ENCODE peak calls at places on chromosome 20, in ten cellular contexts. V is transverse colon, E is A549, H is sigmoid colon, Q is stomach, I is HepG2, B is upper lobe of left lung, R is H1, F is tibial nerve, X is suprapubic skin. O is an unnamed sample. For H3K4me1, the result is how much of the 10 kb centered on the place peaks cover.

GRCh38 chr20:48676795-48677447 is 150.9 kb downstream of the PREX1 start:
- DNase-seq in V (no peak), E (no peak), H (no peak), Q (no peak), I (no peak), B (no peak), R (no peak), F (no peak), X (no peak), O (no peak)

GRCh38 chr20:53445276-53445675 is 148.4 kb downstream of the ZNF217 start:
- DNase-seq in V (no peak), E (no peak), H (no peak), Q (no peak), I (no peak), B (no peak), R (no peak), F (no peak), X (no peak), O (no peak)

GRCh38 chr20:19260412-19261090 is 48.1 kb downstream of the SLC24A3 start:
- DNase-seq in V (no peak), E (no peak), H (no peak), Q (no peak), I (no peak), B (no peak), R (no peak), F (no peak), X (no peak), O (no peak)

GRCh38 chr20:8152183-8152582 is 20.1 kb downstream of the PLCB1 start:
- DNase-seq in V (no peak), E (no peak), H (no peak), Q (no peak), I (no peak), B (no peak), R (no peak), F (no peak), X (no peak), O (no peak)

GRCh38 chr20:13212750-13213149 is 8.3 kb upstream of the ISM1 start:
- DNase-seq in V (no peak), E (no peak), H (no peak), Q (no peak), I (no peak), B (no peak), R (no peak), F (no peak), X (no peak), O (no peak)

GRCh38 chr20:56755201-56755600 is 126.1 kb downstream of the TFAP2C start:
- DNase-seq in V (no peak), E (no peak), H (no peak), Q (no peak), I (no peak), B (no peak), R (no peak), F (no peak), X (no peak), O (no peak)

GRCh38 chr20:4781211-4781610 is 59.5 kb downstream of the PRND start:
- DNase-seq in V (no peak), E (no peak), H (no peak), Q (no peak), I (no peak), B (no peak), R (no peak), F (no peak), X (no peak), O (no peak)

GRCh38 chr20:41697861-41698559 is 79.8 kb upstream of the CHD6 start:
- DNase-seq in V (no peak), E (peak), H (no peak), Q (no peak), I (peak), B (no peak), R (no peak), F (no peak), X (no peak), O (no peak)

GRCh38 chr20:45630366-45630765 is 718 bp downstream of the WFDC9 start:
- DNase-seq in V (no peak), E (no peak), H (no peak), Q (no peak), I (no peak), B (no peak), R (no peak), F (no peak), X (no peak), O (no peak)

GRCh38 chr20:53899351-53900167 is 170.8 kb downstream of the BCAS1 start:
- DNase-seq in V (peak), E (peak), H (no peak), Q (peak), I (no peak), B (peak), R (no peak), F (no peak), X (peak), O (no peak)

GRCh38 chr20:8811801-8812594 is 256.9 kb upstream of the PLCB4 start:
- DNase-seq in V (no peak), E (no peak), H (no peak), Q (no peak), I (no peak), B (no peak), R (peak), F (no peak), X (no peak), O (no peak)

GRCh38 chr20:54067606-54068174 is 2.7 kb downstream of the BCAS1 start:
- DNase-seq in V (peak), E (peak), H (no peak), Q (peak), I (peak), B (peak), R (no peak), F (no peak), X (no peak), O (no peak)

GRCh38 chr20:59020938-59021551 is 1.8 kb downstream of the TUBB1 start:
- DNase-seq in V (no peak), E (no peak), H (no peak), Q (no peak), I (no peak), B (no peak), R (no peak), F (no peak), X (no peak), O (no peak)
- TF ChIP-seq CTCF in V (no peak), E (no peak), H (no peak), Q (no peak), I (no peak), B (no peak), R (no peak), F (no peak), X (no peak), O (no peak)

DNA sequence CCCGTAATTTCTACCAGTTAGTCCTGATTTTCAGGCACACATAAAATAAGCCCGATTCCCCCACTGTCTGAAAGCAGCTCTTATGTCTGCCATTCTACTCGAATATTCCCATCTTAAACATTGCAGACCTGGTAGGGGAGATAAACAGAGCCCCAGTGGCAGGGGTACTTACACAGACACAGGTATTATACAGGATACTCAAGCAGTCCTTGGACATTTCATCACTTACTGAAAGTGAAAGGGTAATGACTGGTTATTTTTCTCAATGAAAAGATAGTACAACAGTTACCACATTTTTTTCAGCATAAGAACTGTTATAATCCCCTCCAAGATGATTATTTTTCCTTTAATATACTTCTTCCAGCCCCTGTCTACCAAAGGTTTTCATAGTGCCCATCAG is 37.8 kb downstream of the TRPC4AP start:
- DNase-seq in V (no peak), E (no peak), H (no peak), Q (no peak), I (no peak), B (no peak), R (no peak), F (no peak), X (no peak), O (no peak)
- TF ChIP-seq EP300 in V (no peak), E (no peak), H (no peak), Q (no peak), I (no peak), B (no peak), R (no peak), F (no peak), X (no peak), O (no peak)

DNA sequence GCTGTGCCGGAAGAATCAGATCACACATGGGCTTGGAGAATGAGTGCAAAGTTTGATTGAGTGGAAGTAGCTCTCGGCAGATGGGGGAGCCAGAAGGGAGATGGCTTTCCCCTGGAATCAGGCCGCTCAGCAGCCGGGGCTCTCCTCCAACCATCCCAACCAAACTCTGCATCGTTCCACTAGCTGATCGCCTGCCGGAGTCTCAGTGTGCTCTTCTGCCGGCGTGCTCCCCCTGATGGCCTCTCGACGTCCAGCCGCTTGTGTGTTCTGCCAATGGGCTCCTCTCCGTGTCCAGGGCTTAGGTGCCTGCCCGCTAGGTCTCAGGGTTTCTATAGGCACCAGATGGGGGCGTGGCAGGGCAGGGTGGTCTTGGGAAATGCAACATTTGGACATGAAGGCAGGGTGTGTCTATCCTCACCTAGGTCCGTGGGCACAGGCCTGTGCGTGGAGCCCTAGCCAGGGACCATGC is 4.9 kb upstream of the BIRC7 start:
- DNase-seq in V (peak), E (peak), H (peak), Q (peak), I (peak), B (peak), R (peak), F (no peak), X (no peak), O (peak)
- H3K4me1 ChIP-seq in V (under half), E (half or more), H (under half), Q (under half), I (under half), B (under half), R (under half), F (under half), X (under half), O (under half)

GRCh38 chr20:290081-290831 is at the start of gene C20orf96:
- DNase-seq in V (peak), E (peak), H (peak), Q (peak), I (peak), B (peak), R (peak), F (peak), X (peak), O (peak)
- TF ChIP-seq CTCF in V (peak), E (peak), H (no peak), Q (no peak), I (peak), B (peak), R (no peak), F (peak), X (peak), O (peak)

DNA sequence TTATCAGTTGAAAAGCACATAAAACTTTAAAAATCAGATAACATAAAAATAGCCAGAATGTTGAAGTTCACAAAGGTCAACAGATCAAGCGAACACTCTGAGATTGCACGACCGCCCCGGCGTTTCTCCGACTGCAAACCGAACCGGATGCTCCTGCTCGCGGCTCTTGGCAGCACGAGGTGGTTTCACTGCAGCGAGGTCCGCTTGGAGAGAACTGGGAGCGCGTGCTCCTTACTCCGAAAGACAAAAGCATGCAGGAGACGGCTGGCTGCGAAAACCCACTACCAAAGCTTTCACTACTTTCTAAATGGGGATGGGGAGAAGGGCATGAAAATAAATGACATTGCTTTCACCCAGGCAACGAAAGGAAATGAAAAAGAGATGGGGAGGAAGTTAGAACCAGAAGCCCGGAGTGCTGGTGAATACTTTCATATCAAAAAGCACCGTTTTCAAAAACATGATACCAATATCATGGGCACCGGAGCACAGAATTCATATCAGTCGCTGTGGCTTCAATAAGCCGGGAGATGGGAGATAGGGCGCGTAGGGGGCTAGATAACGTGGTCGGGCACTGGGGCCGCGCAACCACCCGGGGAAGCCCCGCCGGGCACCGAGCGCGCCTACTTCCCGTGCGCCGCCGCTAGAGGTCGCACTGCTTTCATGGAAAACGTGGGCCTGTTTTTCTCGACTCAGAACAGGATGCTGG is 8.3 kb upstream of the ANKRD60 start:
- DNase-seq in V (peak), E (peak), H (peak), Q (peak), I (peak), B (peak), R (peak), F (peak), X (peak), O (peak)
- TF ChIP-seq EP300 in V (no peak), E (no peak), H (no peak), Q (no peak), I (no peak), B (no peak), R (no peak), F (peak), X (no peak), O (no peak)

GRCh38 chr20:50436696-50437095 is 73.5 kb upstream of the PTPN1 start:
- DNase-seq in V (no peak), E (no peak), H (no peak), Q (no peak), I (no peak), B (no peak), R (no peak), F (no peak), X (no peak), O (no peak)
- H3K4me1 ChIP-seq in V (under half), E (half or more), H (under half), Q (under half), I (half or more), B (under half), R (under half), F (under half), X (under half), O (under half)

GRCh38 chr20:37918035-37918434 is 15.1 kb downstream of the VSTM2L start:
- DNase-seq in V (no peak), E (no peak), H (no peak), Q (no peak), I (no peak), B (no peak), R (no peak), F (no peak), X (no peak), O (no peak)
- TF ChIP-seq CTCF in V (no peak), E (no peak), H (no peak), Q (no peak), I (no peak), B (no peak), R (no peak), F (no peak), X (no peak), O (no peak)

GRCh38 chr20:24832518-24832917 is 116.6 kb upstream of the CST7 start:
- DNase-seq in V (no peak), E (no peak), H (no peak), Q (no peak), I (no peak), B (no peak), R (no peak), F (no peak), X (no peak), O (no peak)
- TF ChIP-seq EP300 in V (no peak), E (no peak), H (no peak), Q (no peak), I (no peak), B (no peak), R (no peak), F (no peak), X (no peak), O (no peak)

GRCh38 chr20:10857362-10858070 is 183.7 kb upstream of the JAG1 start:
- DNase-seq in V (peak), E (peak), H (no peak), Q (no peak), I (peak), B (peak), R (no peak), F (no peak), X (no peak), O (no peak)

GRCh38 chr20:10863337-10864060 is 189.7 kb upstream of the JAG1 start:
- DNase-seq in V (no peak), E (peak), H (no peak), Q (no peak), I (no peak), B (no peak), R (no peak), F (no peak), X (no peak), O (no peak)

GRCh38 chr20:10861619-10862018 is 187.8 kb upstream of the JAG1 start:
- DNase-seq in V (peak), E (peak), H (no peak), Q (peak), I (peak), B (no peak), R (no peak), F (no peak), X (no peak), O (no peak)

GRCh38 chr20:10864076-10864672 is 190.4 kb upstream of the JAG1 start:
- DNase-seq in V (peak), E (peak), H (no peak), Q (peak), I (no peak), B (peak), R (no peak), F (no peak), X (no peak), O (no peak)

GRCh38 chr20:10861086-10861485 is 187.3 kb upstream of the JAG1 start:
- DNase-seq in V (no peak), E (peak), H (no peak), Q (no peak), I (no peak), B (no peak), R (no peak), F (no peak), X (no peak), O (no peak)
- H3K4me1 ChIP-seq in V (half or more), E (half or more), H (under half), Q (under half), I (under half), B (under half), R (under half), F (under half), X (under half), O (under half)

GRCh38 chr20:2692036-2692885 is at the start of gene EBF4:
- DNase-seq in V (peak), E (peak), H (peak), Q (peak), I (no peak), B (peak), R (peak), F (no peak), X (peak), O (peak)

GRCh38 chr20:2691663-2692035 is 931 bp upstream of the EBF4 start:
- DNase-seq in V (no peak), E (no peak), H (no peak), Q (no peak), I (no peak), B (no peak), R (no peak), F (no peak), X (peak), O (peak)

GRCh38 chr20:2691127-2691526 is 1.5 kb upstream of the EBF4 start:
- DNase-seq in V (no peak), E (no peak), H (no peak), Q (no peak), I (no peak), B (no peak), R (no peak), F (no peak), X (peak), O (no peak)

GRCh38 chr20:2690718-2691117 is 1.9 kb upstream of the EBF4 start:
- DNase-seq in V (no peak), E (no peak), H (no peak), Q (no peak), I (no peak), B (no peak), R (no peak), F (no peak), X (peak), O (peak)

GRCh38 chr20:2690213-2690612 is 2.4 kb upstream of the EBF4 start:
- DNase-seq in V (no peak), E (no peak), H (no peak), Q (no peak), I (no peak), B (no peak), R (no peak), F (no peak), X (peak), O (no peak)
- TF ChIP-seq CTCF in V (no peak), E (no peak), H (no peak), Q (no peak), I (no peak), B (no peak), R (no peak), F (no peak), X (no peak), O (no peak)

O was measured in ovary.